ENCODE peak calls at places on chromosomes 5 and 9, in eight cellular contexts. One of them, this sample, is unnamed. For H3K36me3 and H3K4me1, the result is how much of the 10 kb centered on the place peaks cover.

GRCh38 chr5:143229896-143230675 is 173.4 kb downstream of the NR3C1 start:
- DNase-seq in aorta: no peak
- DNase-seq in heart left ventricle: no peak
- DNase-seq in mammary epithelial cell: no peak
- DNase-seq in uterus: no peak
- DNase-seq in PC-3: no peak
- DNase-seq in SJSA1: no peak
- DNase-seq in mesenchymal stem cell: no peak
- DNase-seq in this sample: no peak

GRCh38 chr9:99433555-99433954 is 211.5 kb downstream of the SEC61B start:
- DNase-seq in aorta: peak
- DNase-seq in heart left ventricle: no peak
- DNase-seq in mammary epithelial cell: peak
- DNase-seq in uterus: no peak
- DNase-seq in PC-3: peak
- DNase-seq in SJSA1: peak
- DNase-seq in mesenchymal stem cell: peak
- DNase-seq in this sample: peak

GRCh38 chr9:3750311-3750710 is 224.5 kb upstream of the RFX3 start:
- DNase-seq in aorta: no peak
- DNase-seq in heart left ventricle: no peak
- DNase-seq in mammary epithelial cell: no peak
- DNase-seq in uterus: no peak
- DNase-seq in PC-3: no peak
- DNase-seq in SJSA1: no peak
- DNase-seq in mesenchymal stem cell: no peak
- DNase-seq in this sample: no peak

GRCh38 chr5:163407034-163407652 is 30.3 kb upstream of the CCNG1 start:
- DNase-seq in aorta: no peak
- DNase-seq in heart left ventricle: no peak
- DNase-seq in mammary epithelial cell: peak
- DNase-seq in uterus: no peak
- DNase-seq in PC-3: peak
- DNase-seq in SJSA1: no peak
- DNase-seq in mesenchymal stem cell: peak
- DNase-seq in this sample: no peak

GRCh38 chr5:1227669-1228068 is 2.5 kb downstream of the SLC6A18 start:
- DNase-seq in aorta: no peak
- DNase-seq in heart left ventricle: no peak
- DNase-seq in mammary epithelial cell: no peak
- DNase-seq in uterus: no peak
- DNase-seq in PC-3: peak
- DNase-seq in SJSA1: no peak
- DNase-seq in mesenchymal stem cell: no peak
- DNase-seq in this sample: no peak

GRCh38 chr5:124748687-124749594 is 2.5 kb upstream of the ZNF608 start:
- DNase-seq in aorta: peak
- DNase-seq in heart left ventricle: peak
- DNase-seq in mammary epithelial cell: peak
- DNase-seq in uterus: peak
- DNase-seq in PC-3: peak
- DNase-seq in SJSA1: peak
- DNase-seq in mesenchymal stem cell: peak
- DNase-seq in this sample: peak

GRCh38 chr5:36147681-36148080 is 4.0 kb downstream of the LMBRD2 start:
- DNase-seq in aorta: no peak
- DNase-seq in heart left ventricle: no peak
- DNase-seq in mammary epithelial cell: no peak
- DNase-seq in uterus: no peak
- DNase-seq in PC-3: peak
- DNase-seq in SJSA1: no peak
- DNase-seq in mesenchymal stem cell: no peak
- DNase-seq in this sample: no peak

GRCh38 chr5:148687427-148687826 is 33.1 kb upstream of the HTR4 start:
- DNase-seq in aorta: no peak
- DNase-seq in heart left ventricle: no peak
- DNase-seq in mammary epithelial cell: peak
- DNase-seq in uterus: no peak
- DNase-seq in PC-3: peak
- DNase-seq in SJSA1: no peak
- DNase-seq in mesenchymal stem cell: peak
- DNase-seq in this sample: peak

GRCh38 chr9:107999011-107999410 is 509.4 kb upstream of the KLF4 start:
- DNase-seq in aorta: no peak
- DNase-seq in heart left ventricle: no peak
- DNase-seq in mammary epithelial cell: no peak
- DNase-seq in uterus: no peak
- DNase-seq in PC-3: no peak
- DNase-seq in SJSA1: no peak
- DNase-seq in mesenchymal stem cell: no peak
- DNase-seq in this sample: no peak

GRCh38 chr5:120124961-120125360 is 339.1 kb upstream of the PRR16 start:
- DNase-seq in aorta: no peak
- DNase-seq in heart left ventricle: no peak
- DNase-seq in mammary epithelial cell: no peak
- DNase-seq in uterus: no peak
- DNase-seq in PC-3: no peak
- DNase-seq in SJSA1: no peak
- DNase-seq in mesenchymal stem cell: peak
- DNase-seq in this sample: no peak

GRCh38 chr9:136007906-136008692 is 46.9 kb upstream of the UBAC1 start:
- DNase-seq in aorta: no peak
- DNase-seq in heart left ventricle: no peak
- DNase-seq in mammary epithelial cell: peak
- DNase-seq in uterus: no peak
- DNase-seq in PC-3: peak
- DNase-seq in SJSA1: peak
- DNase-seq in mesenchymal stem cell: peak
- DNase-seq in this sample: no peak

GRCh38 chr5:176609724-176610429 is at the start of gene GPRIN1:
- DNase-seq in aorta: no peak
- DNase-seq in heart left ventricle: no peak
- DNase-seq in mammary epithelial cell: peak
- DNase-seq in uterus: no peak
- DNase-seq in PC-3: peak
- DNase-seq in SJSA1: peak
- DNase-seq in mesenchymal stem cell: peak
- DNase-seq in this sample: no peak

GRCh38 chr5:145867806-145868205 is 5.0 kb downstream of the GRXCR2 start:
- DNase-seq in aorta: no peak
- DNase-seq in heart left ventricle: no peak
- DNase-seq in mammary epithelial cell: no peak
- DNase-seq in uterus: no peak
- DNase-seq in PC-3: no peak
- DNase-seq in SJSA1: no peak
- DNase-seq in mesenchymal stem cell: peak
- DNase-seq in this sample: no peak

GRCh38 chr5:131209506-131210191 is 38.9 kb downstream of the LYRM7 start:
- DNase-seq in aorta: peak
- DNase-seq in heart left ventricle: no peak
- DNase-seq in mammary epithelial cell: no peak
- DNase-seq in uterus: no peak
- DNase-seq in PC-3: no peak
- DNase-seq in SJSA1: no peak
- DNase-seq in mesenchymal stem cell: no peak
- DNase-seq in this sample: no peak

GRCh38 chr9:10339152-10339551 is 273.6 kb downstream of the PTPRD start:
- DNase-seq in aorta: no peak
- DNase-seq in heart left ventricle: no peak
- DNase-seq in mammary epithelial cell: no peak
- DNase-seq in uterus: no peak
- DNase-seq in PC-3: no peak
- DNase-seq in SJSA1: no peak
- DNase-seq in mesenchymal stem cell: no peak
- DNase-seq in this sample: no peak

GRCh38 chr9:129026442-129027223 is 1.5 kb downstream of the SH3GLB2 start:
- DNase-seq in aorta: no peak
- DNase-seq in heart left ventricle: no peak
- DNase-seq in mammary epithelial cell: peak
- DNase-seq in uterus: peak
- DNase-seq in PC-3: peak
- DNase-seq in SJSA1: no peak
- DNase-seq in mesenchymal stem cell: peak
- DNase-seq in this sample: peak

GRCh38 chr5:176350416-176350815 is 11.1 kb downstream of the KIAA1191 start:
- DNase-seq in aorta: no peak
- DNase-seq in heart left ventricle: no peak
- DNase-seq in mammary epithelial cell: no peak
- DNase-seq in uterus: no peak
- DNase-seq in PC-3: no peak
- DNase-seq in SJSA1: no peak
- DNase-seq in mesenchymal stem cell: no peak
- DNase-seq in this sample: no peak

GRCh38 chr9:36149197-36149596 is 12.7 kb downstream of the GLIPR2 start:
- DNase-seq in aorta: no peak
- DNase-seq in heart left ventricle: no peak
- DNase-seq in mammary epithelial cell: peak
- DNase-seq in uterus: peak
- DNase-seq in PC-3: no peak
- DNase-seq in SJSA1: no peak
- DNase-seq in mesenchymal stem cell: peak
- DNase-seq in this sample: no peak

DNA sequence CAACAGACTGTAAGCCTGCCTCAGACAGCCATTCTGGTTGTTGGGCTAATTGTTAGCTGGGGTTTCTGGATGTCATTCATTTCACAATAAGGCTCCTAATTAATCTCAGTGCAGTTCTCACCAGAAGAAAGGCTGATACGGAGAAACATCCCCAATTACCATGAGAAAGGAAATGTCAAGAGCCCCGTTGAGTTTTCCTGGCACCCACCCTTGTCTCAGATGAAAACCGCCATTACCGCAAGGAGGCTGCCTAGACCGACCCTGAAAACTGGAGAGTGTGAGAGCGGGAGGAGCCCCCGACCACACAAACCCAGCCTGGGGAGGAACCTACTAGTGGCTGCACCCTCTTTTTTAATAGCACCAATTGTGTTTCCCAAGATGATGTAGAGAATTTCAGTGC is 76.0 kb downstream of the MAP1B start:
- DNase-seq in aorta: no peak
- DNase-seq in heart left ventricle: no peak
- DNase-seq in mammary epithelial cell: no peak
- DNase-seq in uterus: no peak
- DNase-seq in PC-3: no peak
- DNase-seq in SJSA1: no peak
- DNase-seq in mesenchymal stem cell: no peak
- DNase-seq in this sample: no peak
- H3K36me3 ChIP-seq in aorta: under half
- H3K36me3 ChIP-seq in heart left ventricle: under half
- H3K36me3 ChIP-seq in mammary epithelial cell: under half
- H3K36me3 ChIP-seq in uterus: under half
- H3K36me3 ChIP-seq in PC-3: under half
- H3K36me3 ChIP-seq in SJSA1: half or more
- H3K36me3 ChIP-seq in mesenchymal stem cell: under half
- H3K36me3 ChIP-seq in this sample: under half

GRCh38 chr9:2615532-2615931 is 6.1 kb upstream of the VLDLR start:
- DNase-seq in aorta: no peak
- DNase-seq in heart left ventricle: no peak
- DNase-seq in mammary epithelial cell: no peak
- DNase-seq in uterus: no peak
- DNase-seq in PC-3: no peak
- DNase-seq in SJSA1: no peak
- DNase-seq in mesenchymal stem cell: no peak
- DNase-seq in this sample: no peak
- H3K4me1 ChIP-seq in aorta: under half
- H3K4me1 ChIP-seq in heart left ventricle: under half
- H3K4me1 ChIP-seq in mammary epithelial cell: under half
- H3K4me1 ChIP-seq in uterus: under half
- H3K4me1 ChIP-seq in PC-3: under half
- H3K4me1 ChIP-seq in SJSA1: under half
- H3K4me1 ChIP-seq in mesenchymal stem cell: under half
- H3K4me1 ChIP-seq in this sample: under half

GRCh38 chr5:10421841-10422691 is 19.6 kb upstream of the ROPN1L start:
- DNase-seq in aorta: no peak
- DNase-seq in heart left ventricle: peak
- DNase-seq in mammary epithelial cell: no peak
- DNase-seq in uterus: no peak
- DNase-seq in PC-3: no peak
- DNase-seq in SJSA1: no peak
- DNase-seq in mesenchymal stem cell: no peak
- DNase-seq in this sample: no peak

GRCh38 chr5:10423009-10423408 is 18.7 kb upstream of the ROPN1L start:
- DNase-seq in aorta: no peak
- DNase-seq in heart left ventricle: no peak
- DNase-seq in mammary epithelial cell: no peak
- DNase-seq in uterus: no peak
- DNase-seq in PC-3: no peak
- DNase-seq in SJSA1: no peak
- DNase-seq in mesenchymal stem cell: no peak
- DNase-seq in this sample: no peak

GRCh38 chr5:10427201-10427600 is 14.5 kb upstream of the ROPN1L start:
- DNase-seq in aorta: no peak
- DNase-seq in heart left ventricle: no peak
- DNase-seq in mammary epithelial cell: no peak
- DNase-seq in uterus: no peak
- DNase-seq in PC-3: no peak
- DNase-seq in SJSA1: no peak
- DNase-seq in mesenchymal stem cell: no peak
- DNase-seq in this sample: no peak

GRCh38 chr5:10420926-10421325 is 20.8 kb upstream of the ROPN1L start:
- DNase-seq in aorta: no peak
- DNase-seq in heart left ventricle: no peak
- DNase-seq in mammary epithelial cell: no peak
- DNase-seq in uterus: no peak
- DNase-seq in PC-3: peak
- DNase-seq in SJSA1: peak
- DNase-seq in mesenchymal stem cell: no peak
- DNase-seq in this sample: no peak

DNA sequence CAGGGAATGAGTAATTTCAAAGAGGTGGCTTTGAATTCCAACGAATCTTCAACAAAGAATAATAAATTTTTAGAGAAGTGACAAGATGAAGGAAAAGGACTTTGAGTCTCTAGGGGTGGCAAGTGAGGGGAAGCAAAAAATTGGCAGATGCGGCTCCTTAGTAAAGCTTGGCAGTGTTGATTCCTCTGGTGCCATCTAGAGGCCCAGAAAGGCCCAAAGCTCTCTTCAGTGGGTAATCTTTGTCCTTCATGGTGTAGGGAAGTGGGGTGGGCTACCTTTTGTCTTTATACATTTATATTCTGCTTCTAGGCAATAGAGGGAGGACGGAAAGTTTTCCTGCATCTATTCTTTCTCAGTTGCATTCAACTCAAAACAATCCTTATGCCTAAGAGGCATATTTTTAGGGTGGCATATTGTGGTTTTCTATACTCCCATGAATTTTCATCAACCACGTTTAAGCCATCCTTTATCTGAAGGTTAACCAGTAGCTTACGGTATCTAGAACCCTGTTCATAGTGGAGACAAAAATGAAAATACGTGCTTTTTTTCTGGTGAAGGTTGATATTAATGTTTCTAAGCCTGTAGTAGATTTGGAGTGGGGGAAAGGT is 17.5 kb upstream of the ROPN1L start:
- DNase-seq in aorta: no peak
- DNase-seq in heart left ventricle: peak
- DNase-seq in mammary epithelial cell: no peak
- DNase-seq in uterus: no peak
- DNase-seq in PC-3: peak
- DNase-seq in SJSA1: peak
- DNase-seq in mesenchymal stem cell: peak
- DNase-seq in this sample: peak
- H3K36me3 ChIP-seq in aorta: under half
- H3K36me3 ChIP-seq in heart left ventricle: half or more
- H3K36me3 ChIP-seq in mammary epithelial cell: under half
- H3K36me3 ChIP-seq in uterus: under half
- H3K36me3 ChIP-seq in PC-3: half or more
- H3K36me3 ChIP-seq in SJSA1: half or more
- H3K36me3 ChIP-seq in mesenchymal stem cell: under half
- H3K36me3 ChIP-seq in this sample: under half

GRCh38 chr9:38030658-38031057 is 38.4 kb downstream of the SHB start:
- DNase-seq in aorta: no peak
- DNase-seq in heart left ventricle: no peak
- DNase-seq in mammary epithelial cell: no peak
- DNase-seq in uterus: no peak
- DNase-seq in PC-3: no peak
- DNase-seq in SJSA1: no peak
- DNase-seq in mesenchymal stem cell: no peak
- DNase-seq in this sample: no peak
- H3K4me1 ChIP-seq in aorta: under half
- H3K4me1 ChIP-seq in heart left ventricle: under half
- H3K4me1 ChIP-seq in mammary epithelial cell: under half
- H3K4me1 ChIP-seq in uterus: under half
- H3K4me1 ChIP-seq in PC-3: half or more
- H3K4me1 ChIP-seq in SJSA1: under half
- H3K4me1 ChIP-seq in mesenchymal stem cell: half or more
- H3K4me1 ChIP-seq in this sample: under half